ENCODE peak calls at places on chromosomes 3 and 15, in five cellular contexts. B is IMR-90, X is left ventricle myocardium inferior, D is Caco-2, C is sigmoid colon. S is an unnamed sample.

GRCh38 chr15:58458076-58458475 is 26.3 kb downstream of the LIPC start:
- DNase-seq in B (no peak), X (no peak), D (no peak), C (no peak), S (no peak)

GRCh38 chr3:131831608-131832007 is 203.2 kb downstream of the CPNE4 start:
- DNase-seq in B (no peak), X (no peak), D (no peak), C (no peak), S (no peak)

GRCh38 chr3:34024447-34025240 is 226.2 kb downstream of the PDCD6IP start:
- DNase-seq in B (no peak), X (no peak), D (no peak), C (no peak), S (no peak)

GRCh38 chr3:182889948-182890629 is 90.2 kb downstream of the DCUN1D1 start:
- DNase-seq in B (no peak), X (no peak), D (no peak), C (no peak), S (no peak)

GRCh38 chr3:107927361-107928083 is 163.3 kb downstream of the CD47 start:
- DNase-seq in B (peak; percentile 67), X (peak; percentile 65), D (peak; percentile 64), C (peak; percentile 75), S (peak; percentile 70)

GRCh38 chr15:90315276-90315982 is 36.7 kb upstream of the ZNF774 start:
- DNase-seq in B (peak; percentile 56), X (peak; percentile 68), D (peak; percentile 29), C (peak; percentile 97), S (peak; percentile 88)

GRCh38 chr3:104886220-104886995 is 480.3 kb upstream of the ALCAM start:
- DNase-seq in B (peak; percentile 73), X (no peak), D (no peak), C (no peak), S (no peak)

GRCh38 chr3:157261000-157261399 is 101.1 kb upstream of the CCNL1 start:
- DNase-seq in B (no peak), X (no peak), D (no peak), C (no peak), S (no peak)

GRCh38 chr3:5023777-5024346 is 44.6 kb downstream of the BHLHE40 start:
- DNase-seq in B (no peak), X (no peak), D (no peak), C (peak; percentile 45), S (no peak)

GRCh38 chr3:52443268-52443610 is 1.7 kb downstream of the SEMA3G start:
- DNase-seq in B (no peak), X (no peak), D (no peak), C (no peak), S (peak; percentile 14)

GRCh38 chr3:16476636-16477035 is 36.9 kb downstream of the RFTN1 start:
- DNase-seq in B (peak; percentile 99), X (no peak), D (no peak), C (no peak), S (no peak)

GRCh38 chr3:71753716-71754609 is at the start of gene GPR27:
- DNase-seq in B (peak; percentile 12), X (peak; percentile 17), D (peak; percentile 35), C (no peak), S (peak; percentile 60)

GRCh38 chr15:70062321-70062956 is 35.3 kb downstream of the TLE3 start:
- DNase-seq in B (peak; percentile 90), X (peak; percentile 80), D (no peak), C (peak; percentile 90), S (peak; percentile 88)

GRCh38 chr3:119913021-119913420 is 131.1 kb downstream of the NR1I2 start:
- DNase-seq in B (peak; percentile 39), X (no peak), D (no peak), C (no peak), S (no peak)

GRCh38 chr3:128701342-128702212 is 24.4 kb upstream of the RAB7A start:
- DNase-seq in B (peak; percentile 44), X (no peak), D (no peak), C (no peak), S (no peak)

GRCh38 chr15:92808611-92809063 is 91.5 kb upstream of the CHD2 start:
- DNase-seq in B (peak; percentile 43), X (peak; percentile 51), D (no peak), C (peak; percentile 82), S (no peak)

GRCh38 chr3:12681586-12682371 is 17.9 kb upstream of the RAF1 start:
- DNase-seq in B (peak; percentile 78), X (no peak), D (no peak), C (no peak), S (no peak)

GRCh38 chr3:129593595-129594339 is 12.7 kb downstream of the PLXND1 start:
- DNase-seq in B (no peak), X (no peak), D (no peak), C (no peak), S (no peak)

GRCh38 chr3:98596902-98597500 is 3.6 kb upstream of the CPOX start:
- DNase-seq in B (peak; percentile 34), X (no peak), D (peak; percentile 42), C (no peak), S (no peak)

GRCh38 chr15:74203914-74204431 is 1.4 kb upstream of the STRA6 start:
- DNase-seq in B (peak; percentile 80), X (peak; percentile 25), D (no peak), C (no peak), S (peak; percentile 90)

GRCh38 chr3:178987745-178988144 is 83.9 kb downstream of the ZMAT3 start:
- DNase-seq in B (no peak), X (no peak), D (no peak), C (no peak), S (no peak)

GRCh38 chr3:72144773-72145505 is 360.0 kb upstream of the PROK2 start:
- DNase-seq in B (no peak), X (peak; percentile 33), D (no peak), C (no peak), S (peak; percentile 49)

GRCh38 chr3:147797095-147797494 is 387.9 kb downstream of the ZIC1 start:
- DNase-seq in B (no peak), X (no peak), D (no peak), C (no peak), S (no peak)

GRCh38 chr3:112744825-112745566 is 101.7 kb downstream of the CD200R1L start:
- DNase-seq in B (peak; percentile 31), X (no peak), D (no peak), C (no peak), S (peak; percentile 51)

GRCh38 chr3:15768421-15769255 is 29.1 kb downstream of the ANKRD28 start:
- DNase-seq in B (peak; percentile 97), X (no peak), D (peak; percentile 31), C (no peak), S (no peak)

GRCh38 chr3:154135511-154136173 is 14.5 kb downstream of the ARHGEF26 start:
- DNase-seq in B (no peak), X (no peak), D (no peak), C (no peak), S (no peak)

GRCh38 chr15:42085236-42085605 is 9.1 kb downstream of the PLA2G4D start:
- DNase-seq in B (no peak), X (no peak), D (no peak), C (no peak), S (no peak)

GRCh38 chr3:45618081-45618509 is 23.5 kb downstream of the LIMD1 start:
- DNase-seq in B (peak; percentile 41), X (no peak), D (no peak), C (no peak), S (no peak)
- H3K4me1 ChIP-seq in B (peaks cover 11% of the 10 kb centered on the region), X (peaks cover 49% of the 10 kb centered on the region), D (peaks cover 8% of the 10 kb centered on the region), C (peaks cover 9% of the 10 kb centered on the region), S (peaks cover 12% of the 10 kb centered on the region)

GRCh38 chr3:194135516-194135805 is 487 bp upstream of the HES1 start:
- DNase-seq in B (no peak), X (no peak), D (no peak), C (no peak), S (no peak)
- H3K27me3 ChIP-seq in B (peaks cover 14% of the 10 kb centered on the region), X (no peaks in the 10 kb centered on the region), D (no peaks in the 10 kb centered on the region), C (no peaks in the 10 kb centered on the region), S (no peaks in the 10 kb centered on the region)

DNA sequence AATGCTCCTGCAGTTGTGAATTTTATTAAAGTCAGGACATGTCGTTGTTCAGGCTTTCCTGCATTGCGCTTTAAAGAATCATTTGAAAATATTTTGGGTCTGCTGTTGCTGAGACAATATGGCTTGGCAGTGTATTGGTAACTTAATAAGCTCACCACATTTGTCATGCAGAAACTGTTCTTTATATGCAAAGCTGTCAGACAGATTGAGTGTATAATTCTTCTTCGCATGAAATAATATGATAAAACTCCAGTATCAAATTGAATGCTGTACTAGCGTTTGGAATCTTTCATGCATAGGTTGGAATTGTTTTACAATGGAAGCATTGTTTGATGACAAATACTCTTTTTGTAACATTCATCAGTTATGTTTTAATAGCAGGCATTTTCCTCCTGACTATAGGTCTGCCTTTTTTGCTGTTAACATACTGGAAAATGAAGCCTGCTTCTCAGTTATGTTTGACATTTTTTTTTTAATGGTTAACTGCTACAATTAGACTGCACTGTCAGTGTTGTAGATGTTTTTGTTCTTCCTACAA is 53.9 kb downstream of the RBMS3 start:
- DNase-seq in B (no peak), X (no peak), D (no peak), C (no peak), S (no peak)
- H3K4me1 ChIP-seq in B (peaks cover 9% of the 10 kb centered on the region), X (peaks cover 98% of the 10 kb centered on the region), D (no peaks in the 10 kb centered on the region), C (peaks cover 54% of the 10 kb centered on the region), S (peaks cover 7% of the 10 kb centered on the region)

GRCh38 chr15:96323250-96324162 is 7.0 kb upstream of the NR2F2 start:
- DNase-seq in B (no peak), X (no peak), D (no peak), C (no peak), S (peak; percentile 65)
- H3K27me3 ChIP-seq in B (no peaks in the 10 kb centered on the region), X (peaks cover 100% of the 10 kb centered on the region), D (no peaks in the 10 kb centered on the region), C (no peaks in the 10 kb centered on the region), S (no peaks in the 10 kb centered on the region)

GRCh38 chr15:94263341-94264273 is 32.2 kb downstream of the MCTP2 start:
- DNase-seq in B (peak; percentile 48), X (no peak), D (no peak), C (no peak), S (no peak)

GRCh38 chr15:94258246-94258645 is 26.9 kb downstream of the MCTP2 start:
- DNase-seq in B (no peak), X (no peak), D (no peak), C (no peak), S (no peak)

GRCh38 chr15:94259121-94259776 is 27.9 kb downstream of the MCTP2 start:
- DNase-seq in B (peak; percentile 47), X (no peak), D (no peak), C (no peak), S (no peak)

GRCh38 chr15:94262201-94262600 is 30.8 kb downstream of the MCTP2 start:
- DNase-seq in B (no peak), X (no peak), D (no peak), C (no peak), S (no peak)

DNA sequence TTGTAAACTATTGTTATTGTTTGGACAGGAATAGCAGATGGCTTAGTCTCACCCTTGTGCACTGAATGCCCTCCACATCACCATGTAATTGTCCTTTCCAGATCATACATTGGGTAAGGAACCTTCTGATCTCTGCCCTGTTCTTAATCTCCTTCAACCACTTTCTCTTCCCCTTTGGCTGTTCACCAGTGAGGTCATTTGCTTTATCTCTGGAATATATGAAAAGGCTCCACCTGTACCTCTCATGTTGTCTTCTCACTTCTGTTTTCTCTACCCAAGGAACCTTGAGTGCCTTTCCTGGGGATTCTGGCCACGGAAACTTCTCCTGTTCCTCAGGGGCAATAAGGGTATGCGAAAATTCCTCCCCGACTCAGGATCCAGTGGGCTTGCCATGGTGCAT is 28.5 kb downstream of the MCTP2 start:
- DNase-seq in B (no peak), X (no peak), D (no peak), C (no peak), S (no peak)
- H3K4me1 ChIP-seq in B (peaks cover 9% of the 10 kb centered on the region), X (no peaks in the 10 kb centered on the region), D (no peaks in the 10 kb centered on the region), C (no peaks in the 10 kb centered on the region), S (no peaks in the 10 kb centered on the region)

S was measured in right cardiac atrium.